ENCODE peak calls at places on chromosome 9, in five cellular contexts. W, E, L, V and C are unnamed samples.

GRCh38 chr9:132991351-132992300 is 13.1 kb downstream of the GFI1B start:
- DNase-seq in L (no peak), V (no peak), W (no peak), E (no peak), C (no peak)

GRCh38 chr9:127741831-127742434 is 6.8 kb upstream of the TOR2A start:
- DNase-seq in L (peak; percentile 85), E (peak; percentile 81), W (peak; percentile 48), V (no peak), C (peak; percentile 16)

GRCh38 chr9:134922066-134922931 is 4.6 kb upstream of the FCN1 start:
- DNase-seq in W (no peak), V (no peak), L (no peak), E (peak; percentile 51), C (no peak)

GRCh38 chr9:17342696-17343095 is 207.9 kb downstream of the CNTLN start:
- DNase-seq in W (no peak), L (no peak), V (no peak), E (no peak), C (no peak)

GRCh38 chr9:74512416-74512815 is 15.3 kb downstream of the RORB start:
- DNase-seq in L (no peak), W (no peak), V (no peak), E (no peak), C (no peak)

GRCh38 chr9:124239249-124240073 is 18.3 kb upstream of the NEK6 start:
- DNase-seq in E (no peak), W (no peak), V (no peak), L (no peak), C (no peak)

GRCh38 chr9:97744710-97745708 is 47.9 kb upstream of the XPA start:
- DNase-seq in L (no peak), W (no peak), V (no peak), E (no peak), C (peak; percentile 34)

GRCh38 chr9:38284039-38284767 is 108.3 kb upstream of the ALDH1B1 start:
- DNase-seq in V (no peak), L (no peak), W (no peak), E (no peak), C (no peak)

GRCh38 chr9:83005963-83006362 is 57.0 kb downstream of the RASEF start:
- DNase-seq in E (no peak), V (no peak), W (no peak), L (no peak), C (no peak)

GRCh38 chr9:94472766-94473165 is 82.1 kb upstream of the PCAT7 start:
- DNase-seq in L (no peak), E (no peak), V (no peak), W (no peak), C (no peak)

GRCh38 chr9:69923972-69924371 is 103.4 kb downstream of the CFAP95 start:
- DNase-seq in V (no peak), W (no peak), E (no peak), L (no peak), C (no peak)

GRCh38 chr9:114178076-114178475 is 22.7 kb downstream of the COL27A1 start:
- DNase-seq in V (no peak), W (no peak), L (no peak), E (no peak), C (no peak)

GRCh38 chr9:113578877-113579269 is 115.3 kb downstream of the RGS3 start:
- DNase-seq in V (peak; percentile 84), L (no peak), E (peak; percentile 43), W (peak; percentile 94), C (peak; percentile 97)

GRCh38 chr9:114266969-114267368 is 55.9 kb upstream of the ORM1 start:
- DNase-seq in L (no peak), E (no peak), V (no peak), W (peak; percentile 68), C (peak; percentile 29)

GRCh38 chr9:96027271-96028131 is 152.0 kb downstream of the ERCC6L2 start:
- DNase-seq in W (no peak), L (no peak), V (no peak), E (peak; percentile 33), C (no peak)

GRCh38 chr9:18482371-18482770 is 8.4 kb downstream of the ADAMTSL1 start:
- DNase-seq in V (no peak), L (no peak), W (no peak), E (no peak), C (no peak)

GRCh38 chr9:127158995-127159801 is 36.8 kb upstream of the ANGPTL2 start:
- DNase-seq in W (peak; percentile 94), V (peak; percentile 89), E (no peak), L (no peak), C (peak; percentile 88)

GRCh38 chr9:108017671-108018070 is 528.1 kb upstream of the KLF4 start:
- DNase-seq in W (no peak), V (no peak), E (no peak), L (no peak), C (no peak)

GRCh38 chr9:137907776-137908175 is 30.2 kb downstream of the CACNA1B start:
- DNase-seq in L (no peak), E (no peak), W (no peak), V (no peak), C (no peak)

GRCh38 chr9:73116030-73116429 is 35.6 kb upstream of the ANXA1 start:
- DNase-seq in V (no peak), W (peak; percentile 80), L (no peak), E (no peak), C (peak; percentile 79)

GRCh38 chr9:135066291-135066690 is 21.2 kb upstream of the OLFM1 start:
- DNase-seq in L (no peak), V (no peak), E (no peak), W (no peak), C (no peak)

GRCh38 chr9:125513634-125514413 is 193.2 kb downstream of the MAPKAP1 start:
- DNase-seq in E (peak; percentile 35), W (peak; percentile 47), V (no peak), L (no peak), C (peak; percentile 61)

GRCh38 chr9:101536938-101537337 is 3.3 kb downstream of the RNF20 start:
- DNase-seq in E (no peak), W (peak; percentile 47), L (peak; percentile 22), V (no peak), C (no peak)

GRCh38 chr9:131530546-131530929 is 525 bp downstream of the UCK1 start:
- DNase-seq in E (peak; percentile 32), L (peak; percentile 30), W (peak; percentile 18), V (peak; percentile 6), C (peak; percentile 25)

GRCh38 chr9:131528186-131528585 is 2.9 kb downstream of the UCK1 start:
- DNase-seq in V (no peak), W (no peak), L (no peak), E (no peak), C (no peak)

GRCh38 chr9:131529597-131530545 is 1.2 kb downstream of the UCK1 start:
- DNase-seq in V (no peak), E (no peak), W (no peak), L (no peak), C (no peak)

GRCh38 chr9:131528886-131529505 is 2.1 kb downstream of the UCK1 start:
- DNase-seq in L (no peak), W (no peak), V (no peak), E (no peak), C (no peak)

DNA sequence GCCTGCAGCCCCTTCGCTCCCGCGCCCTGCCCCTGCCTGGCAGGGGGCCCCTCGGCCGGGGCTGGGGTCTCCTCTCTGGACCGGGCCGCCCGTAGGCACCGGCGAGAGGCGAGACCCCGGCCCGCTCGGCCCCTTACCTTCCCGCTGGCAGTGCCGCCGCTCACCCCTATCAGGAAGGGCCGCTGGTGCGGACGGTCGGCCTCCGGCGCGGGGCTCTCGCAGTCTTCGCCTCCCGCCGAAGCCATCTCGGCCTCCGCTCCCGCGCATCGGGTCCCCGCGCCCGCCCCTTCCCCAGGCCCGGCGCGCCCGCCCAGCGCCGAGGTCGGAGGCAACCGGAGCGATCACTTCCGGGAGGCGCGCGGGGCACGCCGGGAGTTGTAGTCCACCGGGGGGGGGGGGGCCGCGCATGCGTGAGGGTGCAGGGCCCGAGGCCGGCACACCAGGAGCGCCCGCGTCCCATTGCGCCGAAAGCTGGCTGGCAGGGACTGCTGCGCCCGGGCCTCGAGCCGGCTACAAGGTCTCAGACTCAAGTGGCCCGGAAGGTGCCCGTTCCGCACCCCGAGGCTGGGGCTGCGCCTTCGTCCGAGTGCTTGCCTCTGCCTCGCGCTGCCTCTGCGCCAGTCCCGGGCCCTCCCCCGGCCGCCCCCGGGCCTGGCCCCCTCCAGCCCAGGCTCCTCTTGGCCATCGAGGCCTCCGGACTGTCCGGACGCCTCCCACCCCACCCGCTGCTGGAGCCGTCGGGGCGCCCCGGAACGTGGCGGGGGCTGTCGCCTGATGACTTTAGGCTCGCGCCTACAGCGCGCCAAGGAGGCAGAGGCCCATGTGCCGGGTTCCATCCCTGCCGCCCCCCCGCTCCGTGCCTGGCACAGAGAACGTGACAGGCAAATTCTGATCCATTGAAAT is at the start of gene UCK1:
- DNase-seq in E (peak; percentile 81), W (peak; percentile 62), V (no peak), L (peak; percentile 71), C (peak; percentile 38)
- TF ChIP-seq CTCF in E (no peak), W (no peak), V (no peak), L (no peak), C (no peak)

DNA sequence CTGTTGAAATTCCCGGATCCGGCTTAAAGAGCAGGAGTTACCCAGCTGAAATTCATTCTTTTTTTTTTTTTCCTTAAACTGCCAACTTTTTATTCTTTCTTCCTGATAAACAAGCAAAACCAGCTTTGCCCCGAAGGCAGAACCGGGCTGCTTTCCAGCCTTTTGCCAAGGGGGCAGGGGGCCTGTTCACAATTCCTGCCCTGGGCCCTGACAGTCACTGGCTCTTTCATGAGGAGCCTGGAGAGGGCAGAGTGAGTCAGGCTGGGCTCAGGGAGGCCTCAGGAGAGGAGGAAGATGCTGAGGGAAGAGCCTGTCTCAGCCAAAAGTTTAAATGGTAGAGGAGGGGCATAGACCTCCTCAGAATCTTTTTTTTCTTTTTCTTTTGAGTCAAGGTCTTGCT is 4.8 kb downstream of the GLIPR2 start:
- DNase-seq in L (no peak), E (no peak), V (no peak), W (peak; percentile 45), C (peak; percentile 55)
- TF ChIP-seq CTCF in L (peak; percentile 12), E (peak; percentile 40), V (peak; percentile 62), W (peak; percentile 39), C (peak; percentile 71)

GRCh38 chr9:20529837-20530236 is 92.5 kb downstream of the MLLT3 start:
- DNase-seq in E (no peak), V (no peak), L (no peak), W (no peak), C (no peak)

GRCh38 chr9:20526500-20527319 is 95.6 kb downstream of the MLLT3 start:
- DNase-seq in E (no peak), V (peak; percentile 88), W (no peak), L (no peak), C (peak; percentile 7)

GRCh38 chr9:20528253-20528652 is 94.0 kb downstream of the MLLT3 start:
- DNase-seq in W (no peak), E (no peak), V (no peak), L (no peak), C (no peak)

GRCh38 chr9:20524776-20525175 is 97.5 kb downstream of the MLLT3 start:
- DNase-seq in L (no peak), V (no peak), E (no peak), W (peak; percentile 22), C (no peak)
- TF ChIP-seq CTCF in L (peak; percentile 32), V (peak; percentile 62), E (peak; percentile 16), W (peak; percentile 49), C (peak; percentile 53)

GRCh38 chr9:35658144-35658893 is at the start of gene CCDC107:
- DNase-seq in E (peak; percentile 87), V (no peak), L (peak; percentile 85), W (peak; percentile 74), C (peak; percentile 69)
- TF ChIP-seq CTCF in E (peak; percentile 71), V (peak; percentile 49), L (peak; percentile 93), W (peak; percentile 16), C (peak; percentile 88)